ENCODE peak calls at places on chromosomes 1 and 21, in four cellular contexts. One of them, this sample, is unnamed.

GRCh38 chr1:76066390-76066789 is 8.2 kb upstream of the ST6GALNAC3 start:
- DNase-seq in keratinocyte: peak; percentile 2
- DNase-seq in left ventricle myocardium inferior: no peak
- DNase-seq in thyroid gland: no peak
- DNase-seq in this sample: no peak

GRCh38 chr1:55781944-55782482 is 566.8 kb upstream of the USP24 start:
- DNase-seq in keratinocyte: peak; percentile 13
- DNase-seq in left ventricle myocardium inferior: no peak
- DNase-seq in thyroid gland: peak; percentile 18
- DNase-seq in this sample: no peak

GRCh38 chr1:240031009-240031408 is 60.7 kb upstream of the FMN2 start:
- DNase-seq in keratinocyte: no peak
- DNase-seq in left ventricle myocardium inferior: no peak
- DNase-seq in thyroid gland: no peak
- DNase-seq in this sample: no peak

GRCh38 chr1:244598611-244599010 is 54.3 kb upstream of the DESI2 start:
- DNase-seq in keratinocyte: no peak
- DNase-seq in left ventricle myocardium inferior: no peak
- DNase-seq in thyroid gland: no peak
- DNase-seq in this sample: no peak

GRCh38 chr1:96865731-96866684 is 144.4 kb downstream of the PTBP2 start:
- DNase-seq in keratinocyte: no peak
- DNase-seq in left ventricle myocardium inferior: no peak
- DNase-seq in thyroid gland: no peak
- DNase-seq in this sample: no peak

GRCh38 chr1:189606047-189606446 is 871.6 kb downstream of the BRINP3 start:
- DNase-seq in keratinocyte: no peak
- DNase-seq in left ventricle myocardium inferior: no peak
- DNase-seq in thyroid gland: no peak
- DNase-seq in this sample: no peak

GRCh38 chr1:206814716-206815341 is 42.5 kb upstream of the IL10 start:
- DNase-seq in keratinocyte: no peak
- DNase-seq in left ventricle myocardium inferior: peak; percentile 28
- DNase-seq in thyroid gland: peak; percentile 87
- DNase-seq in this sample: no peak

GRCh38 chr1:109887890-109888289 is 22.8 kb upstream of the CSF1 start:
- DNase-seq in keratinocyte: no peak
- DNase-seq in left ventricle myocardium inferior: no peak
- DNase-seq in thyroid gland: no peak
- DNase-seq in this sample: no peak

GRCh38 chr1:59005491-59006308 is 221.9 kb upstream of the JUN start:
- DNase-seq in keratinocyte: no peak
- DNase-seq in left ventricle myocardium inferior: no peak
- DNase-seq in thyroid gland: no peak
- DNase-seq in this sample: no peak

GRCh38 chr1:54047384-54048315 is 5.4 kb downstream of the TMEM59 start:
- DNase-seq in keratinocyte: no peak
- DNase-seq in left ventricle myocardium inferior: no peak
- DNase-seq in thyroid gland: no peak
- DNase-seq in this sample: no peak

GRCh38 chr1:1305300-1306069 is 2.2 kb downstream of the ACAP3 start:
- DNase-seq in keratinocyte: no peak
- DNase-seq in left ventricle myocardium inferior: peak; percentile 75
- DNase-seq in thyroid gland: peak; percentile 62
- DNase-seq in this sample: peak; percentile 72

GRCh38 chr1:12143631-12144155 is 23.1 kb upstream of the TNFRSF1B start:
- DNase-seq in keratinocyte: no peak
- DNase-seq in left ventricle myocardium inferior: peak; percentile 79
- DNase-seq in thyroid gland: peak; percentile 43
- DNase-seq in this sample: peak; percentile 90

GRCh38 chr1:14849038-14849437 is 250.6 kb downstream of the KAZN start:
- DNase-seq in keratinocyte: no peak
- DNase-seq in left ventricle myocardium inferior: no peak
- DNase-seq in thyroid gland: no peak
- DNase-seq in this sample: no peak

GRCh38 chr1:14363707-14364413 is 234.6 kb upstream of the KAZN start:
- DNase-seq in keratinocyte: no peak
- DNase-seq in left ventricle myocardium inferior: no peak
- DNase-seq in thyroid gland: no peak
- DNase-seq in this sample: no peak

GRCh38 chr21:37370152-37371040 is 3.8 kb downstream of the DYRK1A start:
- DNase-seq in keratinocyte: no peak
- DNase-seq in left ventricle myocardium inferior: no peak
- DNase-seq in thyroid gland: no peak
- DNase-seq in this sample: no peak

GRCh38 chr1:245179706-245180105 is 24.9 kb downstream of the KIF26B start:
- DNase-seq in keratinocyte: no peak
- DNase-seq in left ventricle myocardium inferior: no peak
- DNase-seq in thyroid gland: peak; percentile 61
- DNase-seq in this sample: no peak

GRCh38 chr21:43824250-43824882 is 35.0 kb downstream of the RRP1 start:
- DNase-seq in keratinocyte: no peak
- DNase-seq in left ventricle myocardium inferior: no peak
- DNase-seq in thyroid gland: no peak
- DNase-seq in this sample: no peak

GRCh38 chr1:145878724-145879123 is 6.9 kb downstream of the ANKRD35 start:
- DNase-seq in keratinocyte: no peak
- DNase-seq in left ventricle myocardium inferior: no peak
- DNase-seq in thyroid gland: no peak
- DNase-seq in this sample: no peak

GRCh38 chr1:58720680-58721079 is 20.8 kb upstream of the MYSM1 start:
- DNase-seq in keratinocyte: no peak
- DNase-seq in left ventricle myocardium inferior: no peak
- DNase-seq in thyroid gland: no peak
- DNase-seq in this sample: no peak

GRCh38 chr1:234320549-234320948 is 52.7 kb upstream of the COA6 start:
- DNase-seq in keratinocyte: peak; percentile 23
- DNase-seq in left ventricle myocardium inferior: no peak
- DNase-seq in thyroid gland: no peak
- DNase-seq in this sample: no peak

GRCh38 chr1:187871177-187871576 is 1042.4 kb downstream of the PLA2G4A start:
- DNase-seq in keratinocyte: no peak
- DNase-seq in left ventricle myocardium inferior: no peak
- DNase-seq in thyroid gland: no peak
- DNase-seq in this sample: no peak

GRCh38 chr1:181095763-181096184 is 7.3 kb downstream of the IER5 start:
- DNase-seq in keratinocyte: no peak
- DNase-seq in left ventricle myocardium inferior: no peak
- DNase-seq in thyroid gland: no peak
- DNase-seq in this sample: no peak

GRCh38 chr1:152440635-152441471 is 26.8 kb upstream of the CRNN start:
- DNase-seq in keratinocyte: no peak
- DNase-seq in left ventricle myocardium inferior: peak; percentile 50
- DNase-seq in thyroid gland: peak; percentile 73
- DNase-seq in this sample: peak; percentile 69

GRCh38 chr1:26848947-26849774 is 13.8 kb upstream of the SFN start:
- DNase-seq in keratinocyte: no peak
- DNase-seq in left ventricle myocardium inferior: no peak
- DNase-seq in thyroid gland: peak; percentile 42
- DNase-seq in this sample: peak; percentile 81

GRCh38 chr1:18485227-18485626 is 4.5 kb downstream of the KLHDC7A start:
- DNase-seq in keratinocyte: no peak
- DNase-seq in left ventricle myocardium inferior: no peak
- DNase-seq in thyroid gland: no peak
- DNase-seq in this sample: no peak

GRCh38 chr1:214123061-214123784 is 135.4 kb downstream of the PROX1 start:
- DNase-seq in keratinocyte: no peak
- DNase-seq in left ventricle myocardium inferior: no peak
- DNase-seq in thyroid gland: peak; percentile 70
- DNase-seq in this sample: peak; percentile 39

GRCh38 chr1:175911138-175911537 is 167.7 kb upstream of the TNR start:
- DNase-seq in keratinocyte: no peak
- DNase-seq in left ventricle myocardium inferior: no peak
- DNase-seq in thyroid gland: no peak
- DNase-seq in this sample: no peak

GRCh38 chr1:77543822-77544448 is 138.5 kb downstream of the ZZZ3 start:
- DNase-seq in keratinocyte: no peak
- DNase-seq in left ventricle myocardium inferior: no peak
- DNase-seq in thyroid gland: no peak
- DNase-seq in this sample: no peak

GRCh38 chr21:45309541-45310381 is 22.1 kb upstream of the POFUT2 start:
- DNase-seq in keratinocyte: no peak
- DNase-seq in left ventricle myocardium inferior: peak; percentile 29
- DNase-seq in thyroid gland: no peak
- DNase-seq in this sample: peak; percentile 31

GRCh38 chr1:226787071-226787470 is 48.0 kb upstream of the ITPKB start:
- DNase-seq in keratinocyte: no peak
- DNase-seq in left ventricle myocardium inferior: no peak
- DNase-seq in thyroid gland: no peak
- DNase-seq in this sample: no peak

GRCh38 chr1:154940880-154941228 is 4.3 kb upstream of the PMVK start:
- DNase-seq in keratinocyte: no peak
- DNase-seq in left ventricle myocardium inferior: no peak
- DNase-seq in thyroid gland: no peak
- DNase-seq in this sample: no peak

GRCh38 chr1:64043328-64043727 is 160.1 kb upstream of the UBE2U start:
- DNase-seq in keratinocyte: no peak
- DNase-seq in left ventricle myocardium inferior: no peak
- DNase-seq in thyroid gland: no peak
- DNase-seq in this sample: no peak

GRCh38 chr1:185650602-185651230 is 83.5 kb upstream of the HMCN1 start:
- DNase-seq in keratinocyte: no peak
- DNase-seq in left ventricle myocardium inferior: no peak
- DNase-seq in thyroid gland: no peak
- DNase-seq in this sample: no peak

GRCh38 chr21:35476616-35477395 is 427.7 kb upstream of the RUNX1 start:
- DNase-seq in keratinocyte: no peak
- DNase-seq in left ventricle myocardium inferior: no peak
- DNase-seq in thyroid gland: no peak
- DNase-seq in this sample: no peak

GRCh38 chr1:220895412-220895946 is 16.2 kb downstream of the HLX start:
- DNase-seq in keratinocyte: no peak
- DNase-seq in left ventricle myocardium inferior: no peak
- DNase-seq in thyroid gland: no peak
- DNase-seq in this sample: no peak

GRCh38 chr21:35244514-35244913 is 195.4 kb upstream of the RUNX1 start:
- DNase-seq in keratinocyte: no peak
- DNase-seq in left ventricle myocardium inferior: no peak
- DNase-seq in thyroid gland: no peak
- DNase-seq in this sample: no peak

GRCh38 chr1:200374569-200375312 is 35.1 kb downstream of the ZNF281 start:
- DNase-seq in keratinocyte: no peak
- DNase-seq in left ventricle myocardium inferior: no peak
- DNase-seq in thyroid gland: no peak
- DNase-seq in this sample: no peak
- H3K4me1 ChIP-seq in keratinocyte: peaks cover 43% of the 10 kb centered on the region
- H3K4me1 ChIP-seq in left ventricle myocardium inferior: no peaks in the 10 kb centered on the region
- H3K4me1 ChIP-seq in thyroid gland: peaks cover 5% of the 10 kb centered on the region
- H3K4me1 ChIP-seq in this sample: no peaks in the 10 kb centered on the region

GRCh38 chr1:3409737-3410434 is 44.6 kb upstream of the ARHGEF16 start:
- DNase-seq in keratinocyte: no peak
- DNase-seq in left ventricle myocardium inferior: peak; percentile 54
- DNase-seq in thyroid gland: peak; percentile 87
- DNase-seq in this sample: no peak
- TF ChIP-seq CTCF in keratinocyte: peak; percentile 54
- TF ChIP-seq CTCF in left ventricle myocardium inferior: peak; percentile 85
- TF ChIP-seq CTCF in thyroid gland: peak; percentile 46
- TF ChIP-seq CTCF in this sample: peak; percentile 42

DNA sequence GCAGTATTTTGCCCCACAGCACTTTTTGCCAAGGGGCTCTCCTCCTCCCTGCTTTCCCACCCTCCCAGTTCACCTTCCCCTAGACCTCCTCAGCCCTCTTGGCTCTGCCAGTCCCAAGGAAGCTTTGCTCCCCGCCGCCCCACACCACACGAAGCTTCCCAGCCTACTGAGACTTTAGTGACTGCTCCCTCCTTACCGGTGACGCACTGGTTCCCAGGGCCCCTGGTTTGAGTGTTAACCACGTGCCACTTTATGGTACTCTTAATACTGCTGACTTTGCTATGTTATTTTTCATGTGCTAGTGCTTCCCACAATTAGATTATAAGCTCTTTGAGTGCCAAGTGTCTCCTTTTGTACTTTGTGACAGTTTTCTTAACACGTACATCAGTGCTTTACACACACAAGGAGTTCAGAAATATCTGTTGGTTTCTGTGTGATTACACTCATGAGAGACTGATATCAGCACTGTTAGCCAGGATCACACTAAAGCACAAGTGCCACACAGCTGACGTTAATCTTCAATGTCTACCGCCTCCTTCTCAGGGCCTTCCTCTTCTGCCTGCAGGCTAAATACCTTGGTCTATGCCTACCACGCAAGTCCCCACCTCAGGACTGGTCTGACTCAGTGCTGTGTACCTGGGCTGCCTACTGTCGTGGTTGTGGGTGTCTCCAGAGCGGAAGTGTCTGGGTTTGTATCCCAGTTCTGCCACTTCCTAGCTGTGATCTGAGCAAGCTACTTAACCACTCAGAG is 61.0 kb downstream of the DNTTIP2 start:
- DNase-seq in keratinocyte: peak; percentile 63
- DNase-seq in left ventricle myocardium inferior: no peak
- DNase-seq in thyroid gland: peak; percentile 33
- DNase-seq in this sample: peak; percentile 39
- H3K4me1 ChIP-seq in keratinocyte: peaks cover 78% of the 10 kb centered on the region
- H3K4me1 ChIP-seq in left ventricle myocardium inferior: peaks cover 37% of the 10 kb centered on the region
- H3K4me1 ChIP-seq in thyroid gland: peaks cover 6% of the 10 kb centered on the region
- H3K4me1 ChIP-seq in this sample: peaks cover 14% of the 10 kb centered on the region

GRCh38 chr21:41769521-41769920 is 2.7 kb upstream of the RIPK4 start:
- DNase-seq in keratinocyte: no peak
- DNase-seq in left ventricle myocardium inferior: no peak
- DNase-seq in thyroid gland: no peak
- DNase-seq in this sample: no peak

GRCh38 chr21:41767606-41768370 is 936 bp upstream of the RIPK4 start:
- DNase-seq in keratinocyte: no peak
- DNase-seq in left ventricle myocardium inferior: no peak
- DNase-seq in thyroid gland: peak; percentile 64
- DNase-seq in this sample: no peak

GRCh38 chr21:41769106-41769505 is 2.3 kb upstream of the RIPK4 start:
- DNase-seq in keratinocyte: no peak
- DNase-seq in left ventricle myocardium inferior: no peak
- DNase-seq in thyroid gland: no peak
- DNase-seq in this sample: no peak

GRCh38 chr21:41769933-41770332 is 3.1 kb upstream of the RIPK4 start:
- DNase-seq in keratinocyte: no peak
- DNase-seq in left ventricle myocardium inferior: no peak
- DNase-seq in thyroid gland: no peak
- DNase-seq in this sample: no peak

DNA sequence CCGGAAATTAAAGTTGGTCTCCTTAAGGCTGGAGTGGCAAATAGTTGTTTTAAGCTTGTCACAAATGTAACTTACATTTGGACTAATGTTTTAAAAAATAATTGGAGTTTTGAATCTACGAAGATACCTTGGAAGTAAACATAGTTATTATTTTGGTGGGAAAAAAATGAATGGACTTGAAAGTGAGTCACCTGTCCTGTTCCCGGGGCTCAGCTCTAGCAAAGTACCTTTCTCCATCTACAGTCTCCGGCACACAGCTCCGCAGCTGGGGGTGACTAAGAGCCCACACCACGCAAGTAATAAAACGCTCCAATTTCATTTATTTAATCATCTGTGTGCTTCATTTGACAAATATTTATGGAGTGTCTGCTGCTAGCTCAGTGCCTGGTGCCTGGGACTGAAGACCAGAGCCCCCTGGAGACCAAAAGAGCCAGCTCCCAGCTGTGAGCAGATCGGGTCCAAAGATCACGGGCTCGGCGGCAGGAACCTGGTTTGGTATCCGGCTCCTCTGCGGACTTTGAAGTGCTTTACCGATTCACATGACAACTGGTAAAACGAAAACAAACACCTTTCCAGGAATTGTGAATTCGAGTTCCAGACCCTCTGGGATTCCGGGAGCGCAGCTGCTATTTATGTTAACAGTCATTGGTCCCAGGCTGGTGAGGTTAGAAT is 1.7 kb upstream of the RIPK4 start:
- DNase-seq in keratinocyte: peak; percentile 79
- DNase-seq in left ventricle myocardium inferior: no peak
- DNase-seq in thyroid gland: peak; percentile 71
- DNase-seq in this sample: no peak
- TF ChIP-seq CTCF in keratinocyte: peak; percentile 44
- TF ChIP-seq CTCF in left ventricle myocardium inferior: no peak
- TF ChIP-seq CTCF in thyroid gland: no peak
- TF ChIP-seq CTCF in this sample: no peak

This sample was measured in left lung.